ENCODE peak calls at places on chromosomes 6 and 20, in four cellular contexts. E is fibroblast of pulmonary artery, W is PC-9, I is HAP-1. H is an unnamed sample.

GRCh38 chr6:125791151-125791819 is 525 bp downstream of the NCOA7 start:
- DNase-seq in E (peak), W (peak), I (peak), H (peak)

GRCh38 chr6:100257661-100258395 is 206.9 kb downstream of the SIM1 start:
- DNase-seq in I (peak), E (peak), W (no peak), H (peak)

GRCh38 chr20:37363221-37364012 is 17.5 kb downstream of the SRC start:
- DNase-seq in E (no peak), W (no peak), I (no peak), H (no peak)

GRCh38 chr6:111721677-111722219 is 116.1 kb upstream of the TRAF3IP2 start:
- DNase-seq in I (no peak), E (peak), W (no peak), H (peak)

GRCh38 chr6:118918326-118918725 is 16.6 kb downstream of the MCM9 start:
- DNase-seq in W (no peak), I (no peak), E (no peak), H (peak)

GRCh38 chr20:33915726-33916331 is 77.9 kb upstream of the RALY start:
- DNase-seq in I (no peak), E (peak), W (no peak), H (no peak)

GRCh38 chr20:34549291-34549928 is 9.1 kb upstream of the MAP1LC3A start:
- DNase-seq in W (peak), I (no peak), E (peak), H (no peak)

GRCh38 chr6:149857541-149857940 is 6.6 kb downstream of the LRP11 start:
- DNase-seq in W (peak), E (no peak), I (no peak), H (no peak)

GRCh38 chr6:22320750-22321149 is 23.9 kb upstream of the PRL start:
- DNase-seq in W (peak), I (no peak), E (peak), H (peak)

GRCh38 chr6:80438728-80439127 is 332.3 kb downstream of the BCKDHB start:
- DNase-seq in E (peak), W (peak), I (peak), H (peak)

GRCh38 chr20:1324598-1325172 is 4.3 kb downstream of the SDCBP2 start:
- DNase-seq in E (peak), I (no peak), W (no peak), H (peak)

GRCh38 chr20:25356294-25356933 is 34.2 kb downstream of the ABHD12 start:
- DNase-seq in W (no peak), E (no peak), I (no peak), H (no peak)

GRCh38 chr20:37392441-37393195 is 46.7 kb downstream of the SRC start:
- DNase-seq in W (no peak), I (no peak), E (peak), H (peak)

GRCh38 chr20:11544029-11544678 is 373.5 kb upstream of the BTBD3 start:
- DNase-seq in E (peak), I (peak), W (peak), H (peak)

GRCh38 chr6:138001750-138002349 is 105.4 kb downstream of the PERP start:
- DNase-seq in E (peak), W (peak), I (peak), H (peak)

GRCh38 chr20:11329271-11329670 is 588.4 kb upstream of the BTBD3 start:
- DNase-seq in E (no peak), I (no peak), W (no peak), H (no peak)

DNA sequence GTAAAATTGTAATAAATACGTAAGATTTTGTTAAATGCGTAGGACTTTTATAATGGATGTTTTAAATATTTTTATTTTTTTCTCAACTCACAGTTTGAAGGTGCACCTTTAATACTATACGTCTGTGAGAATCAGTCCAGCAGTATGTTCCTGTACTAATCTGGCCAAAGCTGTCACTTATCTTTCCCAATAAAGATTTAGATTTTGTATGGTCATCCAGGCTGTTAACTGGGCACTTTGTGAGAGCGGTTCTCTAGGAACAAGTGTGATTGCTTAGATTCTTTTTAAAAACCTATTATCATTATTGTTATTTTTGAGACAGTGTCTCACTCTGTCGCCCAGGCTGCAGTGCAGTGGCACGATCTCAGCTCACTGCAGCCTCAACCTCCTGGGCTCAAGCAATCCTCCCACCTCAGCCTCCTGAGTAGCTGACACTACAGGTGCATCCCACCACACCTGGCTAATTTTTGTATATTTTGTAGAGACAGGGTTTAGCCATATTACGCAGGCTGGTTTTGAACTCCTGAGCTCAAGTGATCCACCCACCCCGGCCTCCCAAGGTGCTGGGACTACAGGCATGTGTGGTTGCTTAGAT is 1.7 kb downstream of the DCBLD1 start:
- DNase-seq in E (no peak), I (no peak), W (no peak), H (no peak)
- H3K4me3 ChIP-seq in E (peak), I (peak), W (peak), H (peak)

GRCh38 chr6:148525453-148525852 is 182.8 kb downstream of the SASH1 start:
- DNase-seq in I (no peak), E (peak), W (no peak), H (peak)
- H3K4me3 ChIP-seq in I (no peak), E (peak), W (no peak), H (no peak)

DNA sequence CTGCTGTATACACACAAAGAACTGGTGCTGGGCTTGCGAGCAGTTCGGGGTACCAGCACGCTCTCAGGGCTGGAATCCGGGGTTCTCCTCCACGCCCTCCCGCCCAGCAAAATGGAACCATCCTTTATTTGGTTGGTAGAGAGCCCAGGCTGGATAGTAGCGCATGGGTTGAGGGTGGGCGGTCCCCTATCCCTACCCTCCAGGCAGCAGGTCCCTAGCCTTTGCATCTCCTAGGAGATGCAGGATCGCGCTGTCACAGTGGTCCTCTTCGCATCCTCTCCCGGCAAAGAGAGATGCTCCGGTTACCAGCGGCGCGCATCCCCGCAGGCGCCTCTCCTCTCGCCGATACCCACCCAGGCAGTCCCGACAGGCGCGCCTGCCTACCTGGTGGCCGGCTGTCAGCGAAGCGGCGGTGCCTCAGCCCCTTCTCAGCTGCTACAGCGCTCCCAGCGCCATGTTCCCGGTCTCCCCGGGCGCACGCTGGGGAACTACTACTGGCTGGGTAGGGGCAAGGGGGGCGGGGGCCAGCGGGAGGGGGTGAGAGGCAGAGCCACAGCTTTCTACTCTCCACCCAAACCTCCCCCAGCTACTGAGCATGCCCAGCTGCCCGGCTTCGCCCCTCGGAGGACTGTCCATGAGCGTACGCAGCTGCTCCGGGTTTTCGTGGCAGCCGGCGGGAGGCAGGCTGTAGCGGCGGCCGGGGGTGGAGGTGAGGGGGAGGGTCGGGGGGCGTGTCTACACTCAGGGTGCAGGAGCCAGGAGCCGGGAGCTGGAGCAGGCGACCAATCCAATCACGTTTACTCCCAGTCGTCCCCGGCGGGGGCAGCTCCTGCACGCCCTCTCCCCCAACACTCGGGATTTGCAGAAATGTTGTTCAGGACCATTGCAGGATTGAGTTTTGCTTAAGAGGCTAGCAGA is at the start of gene PAK5:
- DNase-seq in W (no peak), I (peak), E (peak), H (peak)
- H3K4me3 ChIP-seq in W (no peak), I (peak), E (no peak), H (peak)

DNA sequence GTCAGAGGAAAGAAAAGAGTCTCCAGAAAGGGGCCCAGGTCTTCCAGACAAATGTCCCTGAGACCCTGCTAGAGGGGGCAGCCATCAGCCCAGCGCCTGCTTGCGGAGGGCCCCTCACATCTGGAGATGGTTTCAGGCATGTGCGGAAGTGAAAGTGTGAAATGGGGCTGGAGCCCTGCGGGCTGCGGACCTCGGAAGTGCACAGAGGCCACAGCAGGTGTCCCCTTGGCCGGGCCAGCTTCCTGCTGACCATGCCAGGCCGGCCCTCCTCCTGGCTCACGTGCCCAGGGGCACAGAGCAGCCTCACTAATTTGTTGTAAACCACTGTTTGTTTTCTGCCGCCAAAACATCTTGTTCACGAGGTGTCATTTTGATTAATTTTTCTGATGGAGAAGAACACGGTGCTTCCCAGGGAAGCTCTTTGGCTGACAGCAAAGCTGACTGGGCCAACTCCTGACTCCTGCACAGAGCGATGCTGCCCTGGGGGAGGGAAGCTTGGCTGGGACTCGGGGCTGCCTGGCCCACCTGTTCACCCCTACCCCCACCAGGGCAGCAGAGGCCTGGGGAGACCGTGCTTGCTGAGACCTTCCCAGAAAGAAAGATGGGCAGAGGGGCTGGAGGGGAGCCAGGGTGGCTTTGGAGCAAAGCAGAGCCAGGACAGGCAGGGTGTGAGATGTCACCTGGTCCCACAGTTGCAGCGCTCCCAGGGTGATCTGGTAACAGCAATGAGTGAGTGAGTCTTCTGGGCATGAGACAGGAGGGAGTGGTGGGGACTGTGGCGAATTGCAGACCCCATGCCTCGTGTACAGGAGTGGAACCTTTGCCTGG is 54.2 kb downstream of the BCAS4 start:
- DNase-seq in E (no peak), W (no peak), I (no peak), H (peak)
- H3K4me3 ChIP-seq in E (no peak), W (no peak), I (no peak), H (peak)

H was measured in choroid plexus epithelial cell.